ENCODE peak calls at places on chromosomes 11 and 22, in seven cellular contexts. One of them, this sample, is unnamed.

GRCh38 chr11:16604784-16605439 is 133.5 kb upstream of the C11orf58 start:
- DNase-seq in HL-60: no peak
- DNase-seq in left ventricle myocardium inferior: peak; percentile 56
- DNase-seq in heart left ventricle: peak; percentile 41
- DNase-seq in prostate gland: no peak
- DNase-seq in osteoblast: peak; percentile 91
- DNase-seq in GM12865: no peak
- DNase-seq in this sample: no peak

GRCh38 chr11:965206-965775 is 39.6 kb downstream of the AP2A2 start:
- DNase-seq in prostate gland: no peak
- DNase-seq in HL-60: no peak
- DNase-seq in heart left ventricle: no peak
- DNase-seq in GM12865: peak; percentile 25
- DNase-seq in osteoblast: peak; percentile 53
- DNase-seq in left ventricle myocardium inferior: no peak
- DNase-seq in this sample: no peak

GRCh38 chr11:31325162-31325561 is 44.4 kb downstream of the DCDC1 start:
- DNase-seq in osteoblast: peak; percentile 73
- DNase-seq in GM12865: no peak
- DNase-seq in heart left ventricle: no peak
- DNase-seq in left ventricle myocardium inferior: no peak
- DNase-seq in HL-60: no peak
- DNase-seq in prostate gland: no peak
- DNase-seq in this sample: no peak

GRCh38 chr11:87306260-87306861 is 268.6 kb downstream of the TMEM135 start:
- DNase-seq in GM12865: no peak
- DNase-seq in HL-60: no peak
- DNase-seq in prostate gland: no peak
- DNase-seq in heart left ventricle: no peak
- DNase-seq in osteoblast: no peak
- DNase-seq in left ventricle myocardium inferior: no peak
- DNase-seq in this sample: no peak

GRCh38 chr22:40412441-40412840 is 42.0 kb downstream of the SGSM3 start:
- DNase-seq in heart left ventricle: no peak
- DNase-seq in osteoblast: peak; percentile 79
- DNase-seq in prostate gland: no peak
- DNase-seq in GM12865: peak; percentile 84
- DNase-seq in left ventricle myocardium inferior: no peak
- DNase-seq in HL-60: no peak
- DNase-seq in this sample: no peak

GRCh38 chr11:42552786-42553185 is 759.0 kb upstream of the API5 start:
- DNase-seq in HL-60: no peak
- DNase-seq in osteoblast: no peak
- DNase-seq in prostate gland: peak; percentile 61
- DNase-seq in GM12865: no peak
- DNase-seq in left ventricle myocardium inferior: no peak
- DNase-seq in heart left ventricle: no peak
- DNase-seq in this sample: no peak

GRCh38 chr11:117606211-117606610 is 190.8 kb downstream of the DSCAML1 start:
- DNase-seq in left ventricle myocardium inferior: no peak
- DNase-seq in GM12865: peak; percentile 73
- DNase-seq in heart left ventricle: no peak
- DNase-seq in HL-60: no peak
- DNase-seq in osteoblast: no peak
- DNase-seq in prostate gland: no peak
- DNase-seq in this sample: no peak

GRCh38 chr11:17214338-17214737 is 6.6 kb upstream of the PIK3C2A start:
- DNase-seq in HL-60: no peak
- DNase-seq in GM12865: no peak
- DNase-seq in left ventricle myocardium inferior: no peak
- DNase-seq in prostate gland: no peak
- DNase-seq in osteoblast: no peak
- DNase-seq in heart left ventricle: no peak
- DNase-seq in this sample: no peak

GRCh38 chr11:18485905-18486528 is 30.4 kb downstream of the LDHAL6A start:
- DNase-seq in osteoblast: no peak
- DNase-seq in GM12865: peak; percentile 54
- DNase-seq in HL-60: no peak
- DNase-seq in prostate gland: no peak
- DNase-seq in heart left ventricle: no peak
- DNase-seq in left ventricle myocardium inferior: no peak
- DNase-seq in this sample: no peak

GRCh38 chr22:37403267-37403960 is 23.9 kb downstream of the ELFN2 start:
- DNase-seq in osteoblast: no peak
- DNase-seq in HL-60: no peak
- DNase-seq in left ventricle myocardium inferior: no peak
- DNase-seq in heart left ventricle: no peak
- DNase-seq in GM12865: no peak
- DNase-seq in prostate gland: no peak
- DNase-seq in this sample: no peak

GRCh38 chr22:46764779-46765485 is 2.5 kb downstream of the TBC1D22A start:
- DNase-seq in prostate gland: no peak
- DNase-seq in heart left ventricle: no peak
- DNase-seq in HL-60: no peak
- DNase-seq in left ventricle myocardium inferior: no peak
- DNase-seq in osteoblast: no peak
- DNase-seq in GM12865: no peak
- DNase-seq in this sample: no peak

GRCh38 chr11:13861411-13861810 is 101.1 kb upstream of the SPON1 start:
- DNase-seq in HL-60: no peak
- DNase-seq in prostate gland: no peak
- DNase-seq in GM12865: peak; percentile 11
- DNase-seq in heart left ventricle: no peak
- DNase-seq in left ventricle myocardium inferior: no peak
- DNase-seq in osteoblast: no peak
- DNase-seq in this sample: no peak

GRCh38 chr22:26502688-26503561 is 9.3 kb downstream of the TFIP11 start:
- DNase-seq in heart left ventricle: peak; percentile 45
- DNase-seq in osteoblast: no peak
- DNase-seq in GM12865: peak; percentile 79
- DNase-seq in prostate gland: no peak
- DNase-seq in left ventricle myocardium inferior: peak; percentile 29
- DNase-seq in HL-60: no peak
- DNase-seq in this sample: no peak

GRCh38 chr22:49629586-49630447 is 197.9 kb downstream of the BRD1 start:
- DNase-seq in HL-60: no peak
- DNase-seq in osteoblast: peak; percentile 27
- DNase-seq in left ventricle myocardium inferior: no peak
- DNase-seq in heart left ventricle: no peak
- DNase-seq in GM12865: no peak
- DNase-seq in prostate gland: no peak
- DNase-seq in this sample: no peak

GRCh38 chr11:107043242-107043991 is 25.1 kb upstream of the GUCY1A2 start:
- DNase-seq in GM12865: peak; percentile 85
- DNase-seq in osteoblast: peak; percentile 50
- DNase-seq in HL-60: no peak
- DNase-seq in prostate gland: no peak
- DNase-seq in left ventricle myocardium inferior: no peak
- DNase-seq in heart left ventricle: no peak
- DNase-seq in this sample: no peak

GRCh38 chr22:36415415-36416168 is 27.8 kb upstream of the MYH9 start:
- DNase-seq in left ventricle myocardium inferior: no peak
- DNase-seq in osteoblast: peak; percentile 37
- DNase-seq in GM12865: peak; percentile 29
- DNase-seq in prostate gland: no peak
- DNase-seq in HL-60: no peak
- DNase-seq in heart left ventricle: no peak
- DNase-seq in this sample: no peak

GRCh38 chr11:72773291-72773690 is 20.6 kb downstream of the STARD10 start:
- DNase-seq in GM12865: no peak
- DNase-seq in heart left ventricle: peak; percentile 73
- DNase-seq in prostate gland: no peak
- DNase-seq in osteoblast: peak; percentile 99
- DNase-seq in HL-60: no peak
- DNase-seq in left ventricle myocardium inferior: peak; percentile 38
- DNase-seq in this sample: peak; percentile 81

GRCh38 chr11:73218106-73218829 is at the start of gene P2RY2:
- DNase-seq in heart left ventricle: peak; percentile 93
- DNase-seq in left ventricle myocardium inferior: peak; percentile 88
- DNase-seq in osteoblast: peak; percentile 89
- DNase-seq in HL-60: peak; percentile 86
- DNase-seq in GM12865: peak; percentile 32
- DNase-seq in prostate gland: peak; percentile 53
- DNase-seq in this sample: peak; percentile 70

GRCh38 chr11:133425245-133425644 is 107.1 kb downstream of the OPCML start:
- DNase-seq in GM12865: no peak
- DNase-seq in osteoblast: no peak
- DNase-seq in left ventricle myocardium inferior: no peak
- DNase-seq in heart left ventricle: no peak
- DNase-seq in prostate gland: no peak
- DNase-seq in HL-60: no peak
- DNase-seq in this sample: no peak

GRCh38 chr11:8604078-8604723 is 10.2 kb upstream of the STK33 start:
- DNase-seq in prostate gland: no peak
- DNase-seq in osteoblast: peak; percentile 94
- DNase-seq in GM12865: peak; percentile 66
- DNase-seq in heart left ventricle: peak; percentile 53
- DNase-seq in HL-60: peak; percentile 35
- DNase-seq in left ventricle myocardium inferior: peak; percentile 32
- DNase-seq in this sample: peak; percentile 73

GRCh38 chr11:80627364-80627763 is 1186.5 kb upstream of the TENM4 start:
- DNase-seq in prostate gland: no peak
- DNase-seq in HL-60: no peak
- DNase-seq in left ventricle myocardium inferior: no peak
- DNase-seq in osteoblast: no peak
- DNase-seq in heart left ventricle: no peak
- DNase-seq in GM12865: no peak
- DNase-seq in this sample: no peak

DNA sequence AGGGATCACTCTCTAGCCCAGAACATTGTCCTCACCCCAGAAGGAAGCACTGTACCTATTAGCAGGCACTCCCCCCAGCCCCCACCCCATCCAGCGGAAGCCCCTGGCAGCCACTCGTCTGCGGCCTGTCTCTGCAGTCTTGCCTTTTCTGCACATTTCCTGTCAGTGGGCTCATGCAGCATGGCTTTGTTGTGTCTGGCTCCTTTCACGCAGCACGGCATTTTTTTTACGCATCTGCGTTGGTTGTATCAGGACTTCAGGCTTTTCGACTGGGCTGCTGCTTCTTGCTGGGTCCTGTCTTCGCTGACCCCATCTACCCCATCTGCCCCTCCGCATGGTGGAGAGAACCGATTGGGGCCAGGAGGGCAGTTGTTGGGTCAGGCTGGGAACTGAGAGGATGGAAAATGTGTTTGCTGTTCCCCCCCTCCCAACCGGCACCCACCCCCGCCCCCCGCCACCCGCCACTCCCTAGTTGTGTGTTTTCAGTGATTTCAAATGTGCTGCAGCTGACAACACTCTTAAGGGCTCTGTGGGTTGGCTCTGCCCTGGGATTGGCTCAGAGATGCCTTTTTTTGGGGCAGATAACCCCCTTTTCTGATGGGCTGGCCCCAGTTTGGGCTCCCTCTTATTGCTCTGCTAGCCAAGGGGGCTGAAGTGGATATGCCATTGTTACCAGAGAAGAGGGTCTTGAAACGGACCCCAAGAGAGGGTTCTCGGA is 110.0 kb downstream of the KIAA1671 start:
- DNase-seq in HL-60: no peak
- DNase-seq in osteoblast: peak; percentile 29
- DNase-seq in GM12865: no peak
- DNase-seq in heart left ventricle: no peak
- DNase-seq in prostate gland: no peak
- DNase-seq in left ventricle myocardium inferior: no peak
- DNase-seq in this sample: no peak
- H3K4me3 ChIP-seq in HL-60: no peak overlapping the region
- H3K4me3 ChIP-seq in osteoblast: no peak overlapping the region
- H3K4me3 ChIP-seq in GM12865: no peak overlapping the region
- H3K4me3 ChIP-seq in heart left ventricle: no peak overlapping the region
- H3K4me3 ChIP-seq in prostate gland: no peak overlapping the region
- H3K4me3 ChIP-seq in left ventricle myocardium inferior: no peak overlapping the region
- H3K4me3 ChIP-seq in this sample: no peak overlapping the region

DNA sequence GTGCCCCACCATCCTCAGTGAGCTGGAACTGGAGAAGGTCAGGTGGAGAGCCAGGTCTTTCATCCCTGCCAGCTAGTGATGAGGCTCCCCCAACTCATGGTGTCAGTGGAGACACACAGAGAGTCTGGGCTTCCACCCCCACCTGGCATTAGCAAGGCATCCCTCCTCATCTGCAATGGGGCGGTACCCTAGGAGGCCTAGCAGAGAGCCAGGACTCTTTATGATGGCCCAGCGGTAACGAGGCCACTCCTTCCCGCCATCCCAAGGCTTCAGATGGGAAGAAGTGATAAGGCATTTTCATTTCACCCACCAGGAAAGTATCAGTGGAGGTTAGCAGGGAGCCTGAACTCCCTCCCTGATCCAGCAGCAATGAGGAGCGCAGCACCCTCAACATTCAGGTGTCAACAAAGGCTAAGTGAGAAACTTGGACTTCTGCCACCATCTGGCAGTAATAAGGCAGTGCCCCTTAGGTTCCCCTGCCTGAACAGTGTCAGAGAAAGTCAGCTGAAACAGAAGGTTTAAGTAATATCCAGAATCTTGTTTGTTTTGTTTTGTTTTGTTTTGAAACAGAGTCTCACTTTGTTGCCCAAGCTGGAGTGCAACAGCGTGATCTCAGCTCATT is 40.5 kb upstream of the FBLN1 start:
- DNase-seq in heart left ventricle: no peak
- DNase-seq in GM12865: peak; percentile 33
- DNase-seq in prostate gland: no peak
- DNase-seq in left ventricle myocardium inferior: no peak
- DNase-seq in osteoblast: no peak
- DNase-seq in HL-60: no peak
- DNase-seq in this sample: no peak
- TF ChIP-seq CTCF in heart left ventricle: no peak
- TF ChIP-seq CTCF in GM12865: no peak
- TF ChIP-seq CTCF in prostate gland: no peak
- TF ChIP-seq CTCF in left ventricle myocardium inferior: no peak
- TF ChIP-seq CTCF in osteoblast: no peak
- TF ChIP-seq CTCF in HL-60: peak; percentile 10
- TF ChIP-seq CTCF in this sample: no peak

DNA sequence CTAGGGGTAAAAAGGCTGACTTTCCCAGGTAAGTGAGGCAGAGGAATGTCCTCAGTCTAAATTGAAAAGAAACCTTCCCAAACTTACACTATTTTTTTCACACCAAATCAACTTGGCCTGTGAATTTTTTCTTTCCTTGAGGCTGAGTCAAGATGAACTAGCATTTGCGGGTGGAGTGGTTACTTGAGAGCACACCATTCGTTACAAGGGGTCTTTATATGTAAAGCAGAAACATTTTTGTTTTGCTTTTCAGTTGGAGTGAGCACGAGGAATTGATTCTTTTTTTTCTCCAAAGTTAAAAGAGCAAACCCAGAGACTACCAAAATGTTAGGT is 36.4 kb downstream of the MAML2 start:
- DNase-seq in heart left ventricle: no peak
- DNase-seq in prostate gland: no peak
- DNase-seq in GM12865: no peak
- DNase-seq in osteoblast: no peak
- DNase-seq in left ventricle myocardium inferior: no peak
- DNase-seq in HL-60: no peak
- DNase-seq in this sample: no peak
- H3K4me3 ChIP-seq in heart left ventricle: peak overlapping the region; percentile 44
- H3K4me3 ChIP-seq in prostate gland: no peak overlapping the region
- H3K4me3 ChIP-seq in GM12865: no peak overlapping the region
- H3K4me3 ChIP-seq in osteoblast: peak overlapping the region; percentile 47
- H3K4me3 ChIP-seq in left ventricle myocardium inferior: peak overlapping the region; percentile 48
- H3K4me3 ChIP-seq in HL-60: no peak overlapping the region
- H3K4me3 ChIP-seq in this sample: peak overlapping the region; percentile 39

GRCh38 chr11:84438565-84438964 is 1152.4 kb upstream of the CCDC90B start:
- DNase-seq in left ventricle myocardium inferior: no peak
- DNase-seq in HL-60: no peak
- DNase-seq in GM12865: no peak
- DNase-seq in osteoblast: peak; percentile 5
- DNase-seq in prostate gland: no peak
- DNase-seq in heart left ventricle: no peak
- DNase-seq in this sample: no peak

GRCh38 chr11:84437129-84438123 is 1151.3 kb upstream of the CCDC90B start:
- DNase-seq in left ventricle myocardium inferior: no peak
- DNase-seq in GM12865: peak; percentile 40
- DNase-seq in HL-60: no peak
- DNase-seq in osteoblast: no peak
- DNase-seq in heart left ventricle: peak; percentile 23
- DNase-seq in prostate gland: peak; percentile 43
- DNase-seq in this sample: no peak
- TF ChIP-seq CTCF in left ventricle myocardium inferior: no peak
- TF ChIP-seq CTCF in GM12865: no peak
- TF ChIP-seq CTCF in HL-60: no peak
- TF ChIP-seq CTCF in osteoblast: no peak
- TF ChIP-seq CTCF in heart left ventricle: no peak
- TF ChIP-seq CTCF in prostate gland: no peak
- TF ChIP-seq CTCF in this sample: no peak